ENCODE peak calls at places on chromosomes 12 and 14, in ten cellular contexts. Z is Daoy; Q is NCI-H2171 treated with DMSO at 0.1 percent for 48 hours; A is stimulated activated CD8-positive, alpha-beta memory T cell treated with anti-CD3 and anti-CD28 coated beads, Interleukin-15, amount 100 ng/mL, for 24 hours; B is NCI-H1105; E is CD4-positive, alpha-beta T cell; P is activated T-cell treated with anti-CD3 and anti-CD28 coated beads for 48 hours; U is AG08395; O is HTR-8/SVneo; W is heart right ventricle. H is an unnamed sample.

GRCh38 chr14:104189629-104190335 is 51.4 kb downstream of the KIF26A start:
- DNase-seq in Z (no peak), Q (no peak), A (no peak), B (no peak), E (no peak), P (no peak), U (no peak), O (no peak), W (no peak), H (no peak)

GRCh38 chr12:38691164-38691563 is 214.2 kb downstream of the CPNE8 start:
- DNase-seq in Z (no peak), Q (no peak), A (no peak), B (no peak), E (no peak), P (no peak), U (no peak), O (no peak), W (no peak), H (no peak)

GRCh38 chr14:76984297-76984696 is 44.2 kb downstream of the IRF2BPL start:
- DNase-seq in Z (no peak), Q (no peak), A (no peak), B (no peak), E (no peak), P (no peak), U (no peak), O (no peak), W (no peak), H (no peak)

GRCh38 chr14:64232095-64232830 is 61.9 kb downstream of the ESR2 start:
- DNase-seq in Z (peak; percentile 79), Q (no peak), A (no peak), B (no peak), E (no peak), P (peak; percentile 27), U (peak; percentile 72), O (peak; percentile 98), W (no peak), H (peak; percentile 61)

GRCh38 chr14:50038398-50039119 is 77.8 kb downstream of the VCPKMT start:
- DNase-seq in Z (peak; percentile 95), Q (no peak), A (no peak), B (no peak), E (peak; percentile 15), P (peak; percentile 66), U (peak; percentile 96), O (peak; percentile 45), W (no peak), H (peak; percentile 35)

GRCh38 chr14:95841680-95842079 is 35.0 kb upstream of the TUNAR start:
- DNase-seq in Z (no peak), Q (no peak), A (no peak), B (no peak), E (no peak), P (no peak), U (no peak), O (no peak), W (no peak), H (no peak)

GRCh38 chr12:63103489-63104131 is 47.4 kb downstream of the AVPR1A start:
- DNase-seq in Z (peak; percentile 11), Q (peak; percentile 12), A (no peak), B (no peak), E (no peak), P (no peak), U (peak; percentile 33), O (peak; percentile 27), W (no peak), H (no peak)

GRCh38 chr12:121534495-121535148 is 46.2 kb downstream of the KDM2B start:
- DNase-seq in Z (no peak), Q (no peak), A (no peak), B (no peak), E (peak; percentile 62), P (peak; percentile 41), U (no peak), O (no peak), W (no peak), H (no peak)

GRCh38 chr14:24982472-24983155 is 67.3 kb downstream of the STXBP6 start:
- DNase-seq in Z (peak; percentile 31), Q (no peak), A (no peak), B (no peak), E (no peak), P (no peak), U (peak; percentile 36), O (peak; percentile 41), W (no peak), H (no peak)

GRCh38 chr12:109715310-109716091 is 1.9 kb downstream of the FAM222A start:
- DNase-seq in Z (no peak), Q (peak; percentile 65), A (no peak), B (peak; percentile 66), E (peak; percentile 7), P (no peak), U (no peak), O (no peak), W (no peak), H (peak; percentile 35)

GRCh38 chr12:79988368-79988767 is 53.5 kb upstream of the PPP1R12A start:
- DNase-seq in Z (peak; percentile 54), Q (no peak), A (no peak), B (no peak), E (no peak), P (no peak), U (peak; percentile 57), O (no peak), W (no peak), H (no peak)

GRCh38 chr12:1552978-1553471 is 41.4 kb downstream of the FBXL14 start:
- DNase-seq in Z (no peak), Q (no peak), A (no peak), B (no peak), E (no peak), P (no peak), U (peak; percentile 79), O (no peak), W (no peak), H (no peak)

GRCh38 chr14:52951730-52952481 is 1.1 kb upstream of the FERMT2 start:
- DNase-seq in Z (peak; percentile 70), Q (peak; percentile 65), A (no peak), B (no peak), E (no peak), P (no peak), U (peak; percentile 71), O (peak; percentile 86), W (peak; percentile 71), H (peak; percentile 26)

GRCh38 chr12:95881331-95881955 is 22.7 kb downstream of the SNRPF start:
- DNase-seq in Z (peak; percentile 14), Q (peak; percentile 61), A (no peak), B (peak; percentile 68), E (no peak), P (no peak), U (no peak), O (no peak), W (no peak), H (no peak)

GRCh38 chr12:53145861-53146260 is 34.7 kb upstream of the ZNF740 start:
- DNase-seq in Z (no peak), Q (no peak), A (no peak), B (no peak), E (no peak), P (no peak), U (no peak), O (no peak), W (no peak), H (no peak)

GRCh38 chr14:64726585-64726890 is 22.3 kb downstream of the PLEKHG3 start:
- DNase-seq in Z (peak; percentile 91), Q (peak; percentile 98), A (no peak), B (no peak), E (peak; percentile 45), P (no peak), U (no peak), O (peak; percentile 97), W (no peak), H (no peak)

GRCh38 chr12:76762556-76762955 is 1.4 kb upstream of the ZDHHC17 start:
- DNase-seq in Z (no peak), Q (no peak), A (no peak), B (no peak), E (no peak), P (no peak), U (no peak), O (no peak), W (no peak), H (no peak)

GRCh38 chr12:70919597-70920035 is 922 bp downstream of the PTPRR start:
- DNase-seq in Z (peak; percentile 25), Q (no peak), A (no peak), B (no peak), E (no peak), P (no peak), U (peak; percentile 9), O (no peak), W (no peak), H (no peak)

GRCh38 chr12:97557116-97557515 is 94.5 kb downstream of the RMST start:
- DNase-seq in Z (no peak), Q (no peak), A (no peak), B (no peak), E (no peak), P (no peak), U (no peak), O (no peak), W (no peak), H (no peak)

GRCh38 chr12:29207120-29207519 is 58.0 kb downstream of the FAR2 start:
- DNase-seq in Z (peak; percentile 13), Q (no peak), A (no peak), B (no peak), E (no peak), P (no peak), U (no peak), O (no peak), W (no peak), H (no peak)

GRCh38 chr12:4041191-4041885 is 168.1 kb upstream of the PARP11 start:
- DNase-seq in Z (no peak), Q (no peak), A (no peak), B (no peak), E (no peak), P (no peak), U (no peak), O (no peak), W (no peak), H (no peak)

GRCh38 chr14:58298880-58299664 is 717 bp downstream of the ARID4A start:
- DNase-seq in Z (no peak), Q (peak; percentile 54), A (peak; percentile 13), B (no peak), E (peak; percentile 33), P (no peak), U (peak; percentile 4), O (peak; percentile 48), W (peak; percentile 33), H (no peak)

GRCh38 chr12:80041691-80042090 is 57.6 kb upstream of the OTOGL start:
- DNase-seq in Z (peak; percentile 58), Q (no peak), A (no peak), B (no peak), E (no peak), P (no peak), U (peak; percentile 38), O (no peak), W (no peak), H (no peak)

GRCh38 chr12:118103231-118103600 is 595 bp downstream of the VSIG10 start:
- DNase-seq in Z (peak; percentile 27), Q (peak; percentile 55), A (no peak), B (peak; percentile 37), E (no peak), P (no peak), U (no peak), O (no peak), W (peak; percentile 14), H (no peak)